ENCODE peak calls at places on chromosomes 2 and 18, in five cellular contexts. N is Panc1, T is prostate gland, O is spleen, Z is endothelial cell of umbilical vein. X is an unnamed sample.

GRCh38 chr18:25097119-25098114 is 254.5 kb downstream of the ZNF521 start:
- DNase-seq in N (no peak), T (no peak), O (no peak), Z (peak), X (no peak)

GRCh38 chr2:99691931-99692330 is 202.1 kb upstream of the REV1 start:
- DNase-seq in N (no peak), T (no peak), O (no peak), Z (no peak), X (no peak)

GRCh38 chr2:204923957-204924356 is 378.7 kb downstream of the PARD3B start:
- DNase-seq in N (no peak), T (no peak), O (no peak), Z (no peak), X (no peak)

GRCh38 chr2:52034706-52035105 is 1002.8 kb upstream of the NRXN1 start:
- DNase-seq in N (no peak), T (no peak), O (no peak), Z (no peak), X (no peak)

GRCh38 chr18:74251297-74252031 is 40.3 kb downstream of the CYB5A start:
- DNase-seq in N (no peak), T (no peak), O (no peak), Z (peak), X (peak)

GRCh38 chr2:145221511-145221910 is 701.6 kb upstream of the ZEB2 start:
- DNase-seq in N (no peak), T (no peak), O (no peak), Z (no peak), X (no peak)

GRCh38 chr2:173644146-173644545 is 289.5 kb downstream of the CDCA7 start:
- DNase-seq in N (no peak), T (no peak), O (no peak), Z (no peak), X (no peak)

GRCh38 chr2:218448934-218449333 is 30.0 kb downstream of the VIL1 start:
- DNase-seq in N (no peak), T (no peak), O (no peak), Z (peak), X (no peak)

GRCh38 chr2:105769504-105769903 is 24.8 kb downstream of the NCK2 start:
- DNase-seq in N (no peak), T (no peak), O (no peak), Z (no peak), X (no peak)

GRCh38 chr2:6924918-6925194 is 7.6 kb downstream of the RNF144A start:
- DNase-seq in N (no peak), T (no peak), O (no peak), Z (no peak), X (no peak)

GRCh38 chr2:17538844-17539554 is 1.5 kb upstream of the VSNL1 start:
- DNase-seq in N (no peak), T (peak), O (no peak), Z (peak), X (no peak)

GRCh38 chr2:194166818-194167217 is 1490.2 kb upstream of the SLC39A10 start:
- DNase-seq in N (no peak), T (no peak), O (no peak), Z (peak), X (no peak)

GRCh38 chr18:75162467-75162866 is 46.5 kb downstream of the PTGR3 start:
- DNase-seq in N (no peak), T (no peak), O (no peak), Z (no peak), X (no peak)

GRCh38 chr2:175626796-175627195 is 375.3 kb downstream of the LNPK start:
- DNase-seq in N (no peak), T (no peak), O (no peak), Z (no peak), X (no peak)

GRCh38 chr2:10709290-10709939 is 12.0 kb upstream of the ATP6V1C2 start:
- DNase-seq in N (no peak), T (no peak), O (peak), Z (peak), X (no peak)

GRCh38 chr2:241813080-241813805 is 4.2 kb downstream of the NEU4 start:
- DNase-seq in N (no peak), T (no peak), O (peak), Z (no peak), X (no peak)

GRCh38 chr2:192203876-192204275 is 9.1 kb upstream of the TMEFF2 start:
- DNase-seq in N (no peak), T (no peak), O (no peak), Z (no peak), X (no peak)

GRCh38 chr2:75517562-75518230 is 43.0 kb downstream of the EVA1A start:
- DNase-seq in N (no peak), T (no peak), O (no peak), Z (no peak), X (no peak)

GRCh38 chr2:181953773-181954537 is 31.7 kb upstream of the PPP1R1C start:
- DNase-seq in N (peak), T (peak), O (peak), Z (peak), X (peak)

GRCh38 chr2:39435974-39436591 is 1.0 kb downstream of the MAP4K3 start:
- DNase-seq in N (no peak), T (peak), O (no peak), Z (peak), X (no peak)

GRCh38 chr2:163266772-163267171 is 428.2 kb upstream of the KCNH7 start:
- DNase-seq in N (peak), T (no peak), O (no peak), Z (no peak), X (peak)

GRCh38 chr2:62604336-62604735 is 98.3 kb upstream of the TMEM17 start:
- DNase-seq in N (no peak), T (no peak), O (no peak), Z (no peak), X (no peak)

GRCh38 chr2:121696410-121696930 is 40.2 kb downstream of the NIFK start:
- DNase-seq in N (no peak), T (no peak), O (no peak), Z (no peak), X (no peak)

GRCh38 chr2:163735692-163736432 is at the start of gene FIGN:
- DNase-seq in N (no peak), T (peak), O (no peak), Z (peak), X (no peak)

GRCh38 chr2:74003494-74004211 is 18.9 kb downstream of the TET3 start:
- DNase-seq in N (no peak), T (no peak), O (peak), Z (no peak), X (no peak)

GRCh38 chr2:99572798-99573197 is 83.0 kb upstream of the REV1 start:
- DNase-seq in N (no peak), T (no peak), O (no peak), Z (no peak), X (no peak)

GRCh38 chr2:233053928-233054774 is 6.0 kb upstream of the INPP5D start:
- DNase-seq in N (no peak), T (peak), O (peak), Z (peak), X (no peak)

GRCh38 chr2:148888003-148888501 is 13.0 kb downstream of the KIF5C start:
- DNase-seq in N (no peak), T (no peak), O (peak), Z (no peak), X (no peak)

GRCh38 chr2:74778381-74779371 is 55.3 kb upstream of the HK2 start:
- DNase-seq in N (no peak), T (no peak), O (no peak), Z (no peak), X (peak)

GRCh38 chr18:51054764-51055163 is 24.8 kb downstream of the SMAD4 start:
- DNase-seq in N (no peak), T (no peak), O (no peak), Z (no peak), X (no peak)

GRCh38 chr18:9526458-9526857 is 51.1 kb downstream of the RALBP1 start:
- DNase-seq in N (no peak), T (no peak), O (no peak), Z (no peak), X (no peak)

GRCh38 chr2:186632417-186632816 is 42.6 kb downstream of the ITGAV start:
- DNase-seq in N (no peak), T (no peak), O (no peak), Z (no peak), X (no peak)

GRCh38 chr2:158412206-158412605 is 44.3 kb downstream of the CCDC148 start:
- DNase-seq in N (no peak), T (no peak), O (no peak), Z (no peak), X (no peak)
- H3K27ac ChIP-seq in N (no peak), T (no peak), O (no peak), Z (no peak), X (no peak)

GRCh38 chr2:119283873-119284331 is 60.3 kb downstream of the STEAP3 start:
- DNase-seq in N (no peak), T (peak), O (no peak), Z (no peak), X (no peak)
- TF ChIP-seq POLR2AphosphoS5 in N (no peak), T (peak), O (no peak), Z (no peak), X (no peak)

GRCh38 chr18:2880473-2880872 is 33.7 kb downstream of the EMILIN2 start:
- DNase-seq in N (no peak), T (no peak), O (no peak), Z (no peak), X (no peak)
- H3K27ac ChIP-seq in N (no peak), T (no peak), O (no peak), Z (no peak), X (no peak)

GRCh38 chr18:58682429-58683069 is 11.3 kb downstream of the MALT1 start:
- DNase-seq in N (no peak), T (no peak), O (no peak), Z (peak), X (peak)
- TF ChIP-seq POLR2AphosphoS5 in N (no peak), T (peak), O (no peak), Z (no peak), X (peak)